ENCODE peak calls at places on chromosomes 4 and X, in four cellular contexts. N is A549, V is HFF-Myc, I is psoas muscle. B is an unnamed sample.

GRCh38 chr4:166481014-166481507 is 608.0 kb downstream of the TLL1 start:
- DNase-seq in I (no peak), V (no peak), N (no peak), B (no peak)

GRCh38 chr4:143745874-143746273 is 45.4 kb upstream of the FREM3 start:
- DNase-seq in V (no peak), I (no peak), N (no peak), B (no peak)

GRCh38 chrX:140975472-140975871 is 26.9 kb upstream of the SPANXB1 start:
- DNase-seq in V (no peak), N (no peak), I (no peak), B (no peak)

GRCh38 chr4:82687531-82687930 is 111.1 kb downstream of the SCD5 start:
- DNase-seq in N (no peak), I (no peak), V (no peak), B (no peak)

GRCh38 chrX:117990438-117990837 is 126.2 kb downstream of the KLHL13 start:
- DNase-seq in V (no peak), N (no peak), I (no peak), B (no peak)

GRCh38 chrX:119809185-119809666 is 17.8 kb upstream of the RPL39 start:
- DNase-seq in V (no peak), N (no peak), I (no peak), B (no peak)

GRCh38 chr4:52358855-52359254 is 300.2 kb downstream of the USP46 start:
- DNase-seq in N (no peak), I (no peak), V (peak), B (no peak)

GRCh38 chrX:108001218-108001814 is 19.1 kb upstream of the TEX13B start:
- DNase-seq in N (peak), I (no peak), V (peak), B (peak)

GRCh38 chr4:168631241-168632151 is 134.6 kb downstream of the PALLD start:
- DNase-seq in N (peak), V (no peak), I (peak), B (peak)

GRCh38 chr4:6613676-6614651 is 26.5 kb upstream of the MRFAP1 start:
- DNase-seq in N (no peak), V (no peak), I (no peak), B (no peak)

GRCh38 chr4:123785515-123785914 is 388.9 kb downstream of the SPRY1 start:
- DNase-seq in V (peak), I (peak), N (no peak), B (no peak)

GRCh38 chr4:140300271-140300970 is 73.0 kb upstream of the SCOC start:
- DNase-seq in I (no peak), V (no peak), N (peak), B (peak)

GRCh38 chrX:19912-20571 is 261.1 kb upstream of the PLCXD1 start:
- DNase-seq in I (peak), N (no peak), V (no peak), B (no peak)

GRCh38 chr4:138062929-138063328 is 179.2 kb downstream of the SLC7A11 start:
- DNase-seq in I (no peak), N (no peak), V (no peak), B (no peak)

GRCh38 chrX:150308041-150308440 is 55.1 kb upstream of the MAMLD1 start:
- DNase-seq in V (no peak), I (no peak), N (no peak), B (no peak)

GRCh38 chr4:184826315-184827266 is 823 bp upstream of the ACSL1 start:
- DNase-seq in I (peak), V (no peak), N (no peak), B (peak)

GRCh38 chrX:49155900-49156837 is 6.4 kb upstream of the MAGIX start:
- DNase-seq in V (no peak), I (peak), N (peak), B (peak)

GRCh38 chr4:78661923-78662521 is 110.5 kb downstream of the ANXA3 start:
- DNase-seq in V (no peak), N (no peak), I (no peak), B (no peak)

GRCh38 chr4:113683143-113683542 is 78.4 kb downstream of the CAMK2D start:
- DNase-seq in N (no peak), I (no peak), V (no peak), B (peak)

GRCh38 chrX:37060999-37061398 is 52.8 kb downstream of the FAM47C start:
- DNase-seq in I (no peak), V (no peak), N (no peak), B (peak)

GRCh38 chrX:136711147-136711546 is 63.2 kb downstream of the CD40LG start:
- DNase-seq in I (peak), V (no peak), N (peak), B (peak)

GRCh38 chrX:136710324-136710951 is 62.5 kb downstream of the CD40LG start:
- DNase-seq in I (no peak), V (no peak), N (no peak), B (peak)

GRCh38 chrX:136712631-136713030 is 64.7 kb downstream of the CD40LG start:
- DNase-seq in V (no peak), I (no peak), N (no peak), B (no peak)

GRCh38 chrX:136708348-136708747 is 60.4 kb downstream of the CD40LG start:
- DNase-seq in I (no peak), V (no peak), N (peak), B (no peak)
- TF ChIP-seq CTCF in I (peak), V (no peak), N (peak), B (peak)

GRCh38 chr4:134024251-134024650 is 177.3 kb downstream of the PABPC4L start:
- DNase-seq in I (no peak), N (no peak), V (no peak), B (no peak)
- TF ChIP-seq CTCF in I (no peak), N (peak), V (peak), B (no peak)

GRCh38 chr4:173494013-173494970 is 35.7 kb downstream of the HAND2 start:
- DNase-seq in I (no peak), V (peak), N (peak), B (peak)
- TF ChIP-seq CTCF in I (peak), V (peak), N (peak), B (peak)

GRCh38 chrX:17474892-17475291 is 99.9 kb downstream of the NHS start:
- DNase-seq in N (no peak), V (no peak), I (no peak), B (no peak)
- TF ChIP-seq CTCF in N (no peak), V (no peak), I (no peak), B (no peak)

DNA sequence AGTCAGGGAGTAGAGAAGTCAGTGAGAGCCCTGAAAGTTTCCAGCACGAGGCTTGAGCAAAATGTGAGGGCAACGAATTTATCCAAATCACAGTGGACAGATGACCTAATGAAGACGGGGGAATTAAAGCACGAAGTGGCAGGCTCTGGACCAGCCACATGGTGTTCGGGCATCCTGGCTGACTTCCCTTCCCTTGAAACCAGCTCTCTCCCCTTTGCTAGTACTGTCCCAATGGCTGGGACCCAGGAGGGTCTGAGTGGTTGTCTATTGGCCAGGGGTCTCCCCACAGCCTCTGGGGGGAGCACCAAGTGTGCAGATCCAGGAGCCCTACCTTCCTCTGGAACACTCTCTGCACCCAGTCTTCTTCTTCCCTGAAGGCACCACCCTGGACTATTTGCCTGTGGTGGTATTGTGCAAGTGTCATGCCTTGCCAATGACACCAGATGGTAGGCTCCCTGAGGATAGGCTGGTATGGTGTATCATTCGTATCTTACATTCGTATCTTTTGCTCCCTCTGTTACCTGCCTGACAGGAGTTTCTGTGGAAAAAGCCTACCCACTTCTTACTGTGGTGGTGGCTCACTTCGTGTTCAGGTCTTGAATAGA is 2.1 kb downstream of the APLN start:
- DNase-seq in I (no peak), N (no peak), V (no peak), B (no peak)
- TF ChIP-seq CTCF in I (no peak), N (no peak), V (no peak), B (no peak)

GRCh38 chrX:13750204-13750603 is 15.7 kb downstream of the OFD1 start:
- DNase-seq in I (no peak), N (peak), V (no peak), B (no peak)
- TF ChIP-seq CTCF in I (peak), N (peak), V (peak), B (peak)

GRCh38 chrX:43813898-43814297 is 68.4 kb downstream of the MAOB start:
- DNase-seq in N (no peak), V (no peak), I (peak), B (peak)
- TF ChIP-seq CTCF in N (no peak), V (no peak), I (peak), B (no peak)

B was measured in activated CD8-positive, alpha-beta T cell treated with anti-CD3 and anti-CD28 coated beads for 36 hours.